ENCODE peak calls at places on chromosomes 3 and 15, in five cellular contexts. One of them, this sample, is unnamed.

GRCh38 chr3:98777801-98778220 is 14.7 kb downstream of the ST3GAL6 start:
- DNase-seq in HTR-8/SVneo: no peak
- DNase-seq in activated CD4-positive, alpha-beta T cell treated with anti-CD3 and anti-CD28 coated beads, Interleukin-2, amount 50 U/mL, for 24 hours: no peak
- DNase-seq in hepatic stellate cell: peak
- DNase-seq in stomach: no peak
- DNase-seq in this sample: no peak

GRCh38 chr3:150443331-150443741 is 35.2 kb downstream of the TSC22D2 start:
- DNase-seq in hepatic stellate cell: no peak
- DNase-seq in activated CD4-positive, alpha-beta T cell treated with anti-CD3 and anti-CD28 coated beads, Interleukin-2, amount 50 U/mL, for 24 hours: no peak
- DNase-seq in HTR-8/SVneo: no peak
- DNase-seq in stomach: no peak
- DNase-seq in this sample: no peak

GRCh38 chr3:187850256-187851010 is 105.2 kb upstream of the BCL6 start:
- DNase-seq in activated CD4-positive, alpha-beta T cell treated with anti-CD3 and anti-CD28 coated beads, Interleukin-2, amount 50 U/mL, for 24 hours: no peak
- DNase-seq in hepatic stellate cell: no peak
- DNase-seq in HTR-8/SVneo: no peak
- DNase-seq in stomach: no peak
- DNase-seq in this sample: no peak

GRCh38 chr15:31254431-31255175 is 72.0 kb upstream of the KLF13 start:
- DNase-seq in stomach: no peak
- DNase-seq in activated CD4-positive, alpha-beta T cell treated with anti-CD3 and anti-CD28 coated beads, Interleukin-2, amount 50 U/mL, for 24 hours: no peak
- DNase-seq in HTR-8/SVneo: peak
- DNase-seq in hepatic stellate cell: peak
- DNase-seq in this sample: peak

GRCh38 chr3:122258757-122259371 is 66.2 kb upstream of the CSTA start:
- DNase-seq in hepatic stellate cell: peak
- DNase-seq in HTR-8/SVneo: peak
- DNase-seq in activated CD4-positive, alpha-beta T cell treated with anti-CD3 and anti-CD28 coated beads, Interleukin-2, amount 50 U/mL, for 24 hours: peak
- DNase-seq in stomach: peak
- DNase-seq in this sample: peak

GRCh38 chr15:96374494-96374893 is 44.0 kb downstream of the NR2F2 start:
- DNase-seq in stomach: no peak
- DNase-seq in hepatic stellate cell: no peak
- DNase-seq in HTR-8/SVneo: no peak
- DNase-seq in activated CD4-positive, alpha-beta T cell treated with anti-CD3 and anti-CD28 coated beads, Interleukin-2, amount 50 U/mL, for 24 hours: no peak
- DNase-seq in this sample: no peak

GRCh38 chr3:13420051-13420816 is at the start of gene NUP210:
- DNase-seq in HTR-8/SVneo: peak
- DNase-seq in hepatic stellate cell: no peak
- DNase-seq in activated CD4-positive, alpha-beta T cell treated with anti-CD3 and anti-CD28 coated beads, Interleukin-2, amount 50 U/mL, for 24 hours: peak
- DNase-seq in stomach: peak
- DNase-seq in this sample: peak

GRCh38 chr15:83288381-83288801 is 3.9 kb upstream of the BNC1 start:
- DNase-seq in activated CD4-positive, alpha-beta T cell treated with anti-CD3 and anti-CD28 coated beads, Interleukin-2, amount 50 U/mL, for 24 hours: no peak
- DNase-seq in HTR-8/SVneo: no peak
- DNase-seq in stomach: no peak
- DNase-seq in hepatic stellate cell: no peak
- DNase-seq in this sample: no peak

GRCh38 chr3:144119611-144120010 is 148.0 kb downstream of the DIPK2A start:
- DNase-seq in stomach: no peak
- DNase-seq in activated CD4-positive, alpha-beta T cell treated with anti-CD3 and anti-CD28 coated beads, Interleukin-2, amount 50 U/mL, for 24 hours: no peak
- DNase-seq in HTR-8/SVneo: no peak
- DNase-seq in hepatic stellate cell: no peak
- DNase-seq in this sample: no peak

GRCh38 chr3:98573231-98573728 is 20.1 kb downstream of the CPOX start:
- DNase-seq in HTR-8/SVneo: peak
- DNase-seq in activated CD4-positive, alpha-beta T cell treated with anti-CD3 and anti-CD28 coated beads, Interleukin-2, amount 50 U/mL, for 24 hours: no peak
- DNase-seq in hepatic stellate cell: peak
- DNase-seq in stomach: no peak
- DNase-seq in this sample: peak

GRCh38 chr3:170848294-170848917 is 21.6 kb downstream of the RPL22L1 start:
- DNase-seq in hepatic stellate cell: peak
- DNase-seq in stomach: no peak
- DNase-seq in activated CD4-positive, alpha-beta T cell treated with anti-CD3 and anti-CD28 coated beads, Interleukin-2, amount 50 U/mL, for 24 hours: no peak
- DNase-seq in HTR-8/SVneo: no peak
- DNase-seq in this sample: no peak

GRCh38 chr3:197475514-197475913 is 80.3 kb downstream of the BDH1 start:
- DNase-seq in hepatic stellate cell: no peak
- DNase-seq in activated CD4-positive, alpha-beta T cell treated with anti-CD3 and anti-CD28 coated beads, Interleukin-2, amount 50 U/mL, for 24 hours: no peak
- DNase-seq in HTR-8/SVneo: no peak
- DNase-seq in stomach: no peak
- DNase-seq in this sample: no peak

GRCh38 chr15:57589276-57590073 is 2.2 kb upstream of the MYZAP start:
- DNase-seq in activated CD4-positive, alpha-beta T cell treated with anti-CD3 and anti-CD28 coated beads, Interleukin-2, amount 50 U/mL, for 24 hours: no peak
- DNase-seq in HTR-8/SVneo: no peak
- DNase-seq in stomach: no peak
- DNase-seq in hepatic stellate cell: no peak
- DNase-seq in this sample: no peak

GRCh38 chr3:126136428-126137220 is 43.8 kb downstream of the ALDH1L1 start:
- DNase-seq in HTR-8/SVneo: no peak
- DNase-seq in stomach: peak
- DNase-seq in activated CD4-positive, alpha-beta T cell treated with anti-CD3 and anti-CD28 coated beads, Interleukin-2, amount 50 U/mL, for 24 hours: no peak
- DNase-seq in hepatic stellate cell: no peak
- DNase-seq in this sample: no peak

GRCh38 chr3:63975705-63976104 is 47.6 kb downstream of the PSMD6 start:
- DNase-seq in HTR-8/SVneo: no peak
- DNase-seq in stomach: no peak
- DNase-seq in activated CD4-positive, alpha-beta T cell treated with anti-CD3 and anti-CD28 coated beads, Interleukin-2, amount 50 U/mL, for 24 hours: no peak
- DNase-seq in hepatic stellate cell: peak
- DNase-seq in this sample: no peak

GRCh38 chr3:12154151-12154550 is 4.6 kb downstream of the TIMP4 start:
- DNase-seq in activated CD4-positive, alpha-beta T cell treated with anti-CD3 and anti-CD28 coated beads, Interleukin-2, amount 50 U/mL, for 24 hours: no peak
- DNase-seq in hepatic stellate cell: no peak
- DNase-seq in stomach: no peak
- DNase-seq in HTR-8/SVneo: no peak
- DNase-seq in this sample: no peak

GRCh38 chr3:2655229-2655701 is 454.9 kb downstream of the IL5RA start:
- DNase-seq in activated CD4-positive, alpha-beta T cell treated with anti-CD3 and anti-CD28 coated beads, Interleukin-2, amount 50 U/mL, for 24 hours: no peak
- DNase-seq in stomach: no peak
- DNase-seq in HTR-8/SVneo: no peak
- DNase-seq in hepatic stellate cell: no peak
- DNase-seq in this sample: no peak

GRCh38 chr3:180420016-180420415 is 181.9 kb upstream of the TTC14 start:
- DNase-seq in stomach: no peak
- DNase-seq in HTR-8/SVneo: no peak
- DNase-seq in activated CD4-positive, alpha-beta T cell treated with anti-CD3 and anti-CD28 coated beads, Interleukin-2, amount 50 U/mL, for 24 hours: no peak
- DNase-seq in hepatic stellate cell: no peak
- DNase-seq in this sample: no peak

GRCh38 chr15:101357885-101358284 is 62.8 kb upstream of the SNRPA1 start:
- DNase-seq in hepatic stellate cell: no peak
- DNase-seq in stomach: no peak
- DNase-seq in HTR-8/SVneo: no peak
- DNase-seq in activated CD4-positive, alpha-beta T cell treated with anti-CD3 and anti-CD28 coated beads, Interleukin-2, amount 50 U/mL, for 24 hours: no peak
- DNase-seq in this sample: no peak

GRCh38 chr3:176514297-176514696 is 683.0 kb downstream of the TBL1XR1 start:
- DNase-seq in hepatic stellate cell: peak
- DNase-seq in stomach: no peak
- DNase-seq in HTR-8/SVneo: no peak
- DNase-seq in activated CD4-positive, alpha-beta T cell treated with anti-CD3 and anti-CD28 coated beads, Interleukin-2, amount 50 U/mL, for 24 hours: no peak
- DNase-seq in this sample: no peak

GRCh38 chr3:127747751-127748521 is 74.4 kb downstream of the MGLL start:
- DNase-seq in stomach: peak
- DNase-seq in HTR-8/SVneo: peak
- DNase-seq in activated CD4-positive, alpha-beta T cell treated with anti-CD3 and anti-CD28 coated beads, Interleukin-2, amount 50 U/mL, for 24 hours: no peak
- DNase-seq in hepatic stellate cell: peak
- DNase-seq in this sample: no peak

GRCh38 chr3:161055210-161055609 is 49.9 kb downstream of the B3GALNT1 start:
- DNase-seq in activated CD4-positive, alpha-beta T cell treated with anti-CD3 and anti-CD28 coated beads, Interleukin-2, amount 50 U/mL, for 24 hours: no peak
- DNase-seq in hepatic stellate cell: no peak
- DNase-seq in HTR-8/SVneo: no peak
- DNase-seq in stomach: no peak
- DNase-seq in this sample: no peak

GRCh38 chr3:21331321-21331720 is 419.7 kb downstream of the ZNF385D start:
- DNase-seq in HTR-8/SVneo: no peak
- DNase-seq in hepatic stellate cell: no peak
- DNase-seq in stomach: no peak
- DNase-seq in activated CD4-positive, alpha-beta T cell treated with anti-CD3 and anti-CD28 coated beads, Interleukin-2, amount 50 U/mL, for 24 hours: no peak
- DNase-seq in this sample: no peak

GRCh38 chr3:189165092-189165491 is 6.7 kb upstream of the TPRG1 start:
- DNase-seq in HTR-8/SVneo: no peak
- DNase-seq in stomach: peak
- DNase-seq in hepatic stellate cell: no peak
- DNase-seq in activated CD4-positive, alpha-beta T cell treated with anti-CD3 and anti-CD28 coated beads, Interleukin-2, amount 50 U/mL, for 24 hours: no peak
- DNase-seq in this sample: no peak

GRCh38 chr3:52339612-52340011 is 23.5 kb downstream of the DNAH1 start:
- DNase-seq in stomach: no peak
- DNase-seq in hepatic stellate cell: peak
- DNase-seq in HTR-8/SVneo: peak
- DNase-seq in activated CD4-positive, alpha-beta T cell treated with anti-CD3 and anti-CD28 coated beads, Interleukin-2, amount 50 U/mL, for 24 hours: peak
- DNase-seq in this sample: peak

GRCh38 chr3:40623567-40623966 is 98.8 kb downstream of the ZNF621 start:
- DNase-seq in activated CD4-positive, alpha-beta T cell treated with anti-CD3 and anti-CD28 coated beads, Interleukin-2, amount 50 U/mL, for 24 hours: no peak
- DNase-seq in hepatic stellate cell: no peak
- DNase-seq in HTR-8/SVneo: no peak
- DNase-seq in stomach: no peak
- DNase-seq in this sample: peak

GRCh38 chr3:60514085-60514649 is 737.1 kb downstream of the FHIT start:
- DNase-seq in activated CD4-positive, alpha-beta T cell treated with anti-CD3 and anti-CD28 coated beads, Interleukin-2, amount 50 U/mL, for 24 hours: no peak
- DNase-seq in stomach: no peak
- DNase-seq in HTR-8/SVneo: no peak
- DNase-seq in hepatic stellate cell: no peak
- DNase-seq in this sample: no peak